ENCODE peak calls at places on chromosomes 12 and 14, in eight cellular contexts. T, M, E, U, H, S, Q and C are unnamed samples.

GRCh38 chr12:53300187-53300586 is 692 bp downstream of the MYG1 start:
- DNase-seq in T (no peak), M (no peak), E (no peak), U (peak; percentile 21), H (peak; percentile 13), S (peak; percentile 32), Q (no peak), C (peak; percentile 16)

GRCh38 chr14:91167380-91167770 is 53.5 kb downstream of the DGLUCY start:
- DNase-seq in T (no peak), M (no peak), E (no peak), U (no peak), H (no peak), S (no peak), Q (no peak), C (no peak)

GRCh38 chr12:117148642-117149041 is 41.6 kb downstream of the FBXO21 start:
- DNase-seq in T (no peak), M (no peak), E (no peak), U (no peak), H (no peak), S (no peak), Q (no peak), C (no peak)

GRCh38 chr12:12128665-12129064 is 57.9 kb downstream of the BCL2L14 start:
- DNase-seq in T (no peak), M (no peak), E (no peak), U (no peak), H (no peak), S (no peak), Q (no peak), C (no peak)

GRCh38 chr14:76514599-76514998 is 138.7 kb downstream of the ESRRB start:
- DNase-seq in T (no peak), M (peak; percentile 37), E (no peak), U (no peak), H (peak; percentile 46), S (peak; percentile 4), Q (no peak), C (no peak)

GRCh38 chr14:62674833-62675232 is 370.4 kb downstream of the KCNH5 start:
- DNase-seq in T (no peak), M (no peak), E (no peak), U (no peak), H (peak; percentile 49), S (no peak), Q (no peak), C (no peak)

GRCh38 chr14:104724407-104724980 is 465 bp downstream of the ADSS1 start:
- DNase-seq in T (peak; percentile 68), M (peak; percentile 81), E (peak; percentile 83), U (no peak), H (no peak), S (no peak), Q (peak; percentile 38), C (no peak)

GRCh38 chr12:11652351-11653040 is 3.0 kb downstream of the ETV6 start:
- DNase-seq in T (peak; percentile 54), M (no peak), E (peak; percentile 84), U (no peak), H (peak; percentile 68), S (peak; percentile 57), Q (peak; percentile 65), C (no peak)

GRCh38 chr14:103123128-103123633 is at the start of gene TNFAIP2:
- DNase-seq in T (no peak), M (peak; percentile 85), E (peak; percentile 84), U (no peak), H (no peak), S (no peak), Q (peak; percentile 55), C (no peak)

GRCh38 chr12:43287991-43288390 is 264.0 kb downstream of the ADAMTS20 start:
- DNase-seq in T (no peak), M (no peak), E (no peak), U (no peak), H (no peak), S (peak; percentile 52), Q (no peak), C (no peak)

DNA sequence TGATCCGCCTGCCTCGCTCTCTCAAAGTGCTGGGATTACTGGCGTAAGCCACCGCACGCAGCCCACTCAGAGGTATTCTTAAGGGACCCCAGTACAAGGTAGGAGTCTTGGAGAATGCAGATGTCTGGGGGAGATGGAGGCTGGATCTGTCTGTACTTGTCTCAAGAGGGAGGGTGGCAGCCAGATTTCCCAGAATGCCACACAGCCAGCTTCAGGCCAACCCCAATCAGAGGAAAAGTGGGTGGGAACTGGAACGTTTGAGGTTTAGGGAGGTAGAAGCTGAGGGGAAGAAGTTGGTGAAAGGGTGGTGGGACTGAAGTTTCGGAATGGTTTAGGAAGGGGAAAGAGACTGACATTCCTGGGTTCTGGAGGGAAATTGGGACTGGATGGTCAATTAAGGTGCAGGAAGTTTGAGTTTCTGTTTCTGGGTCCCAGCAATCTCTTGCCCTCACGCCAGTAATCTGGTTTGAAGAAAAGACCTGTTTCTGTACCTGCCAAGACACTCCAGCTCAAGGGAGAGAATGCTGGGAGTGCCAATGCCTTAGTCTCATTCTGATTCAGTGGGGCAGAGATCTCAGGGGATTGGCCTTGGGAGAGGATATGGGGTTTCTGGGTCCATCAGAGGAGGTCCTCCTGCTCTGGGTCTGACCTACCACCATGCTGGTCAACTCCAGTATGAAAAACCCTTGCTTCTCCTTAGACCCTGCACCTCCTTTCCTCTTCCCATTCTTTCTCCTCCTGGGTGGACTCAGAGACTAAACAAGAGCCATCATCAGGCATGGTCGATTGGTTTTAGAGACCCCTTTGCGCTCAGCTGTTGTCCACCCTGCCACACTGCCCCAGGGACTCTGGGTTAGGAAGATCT is 8.2 kb upstream of the ZNF385A start:
- DNase-seq in T (no peak), M (no peak), E (no peak), U (no peak), H (peak; percentile 42), S (no peak), Q (no peak), C (no peak)
- H3K27ac ChIP-seq in T (peak overlapping the region; percentile 0), M (no peak overlapping the region), E (peak overlapping the region; percentile 100), U (no peak overlapping the region), H (peak overlapping the region; percentile 44), S (no peak overlapping the region), Q (no peak overlapping the region), C (peak overlapping the region; percentile 87)

GRCh38 chr12:88578821-88579518 is 1.3 kb downstream of the KITLG start:
- DNase-seq in T (peak; percentile 33), M (no peak), E (no peak), U (no peak), H (peak; percentile 52), S (no peak), Q (peak; percentile 43), C (peak; percentile 69)
- TF ChIP-seq CTCF in T (peak; percentile 21), M (peak; percentile 50), E (peak; percentile 66), U (peak; percentile 57), H (peak; percentile 63), S (peak; percentile 51), Q (peak; percentile 50), C (peak; percentile 68)

GRCh38 chr12:121782616-121782966 is 10.9 kb downstream of the RHOF start:
- DNase-seq in T (no peak), M (no peak), E (no peak), U (no peak), H (no peak), S (no peak), Q (no peak), C (no peak)
- H3K27ac ChIP-seq in T (no peak overlapping the region), M (peak overlapping the region; percentile 6), E (peak overlapping the region; percentile 69), U (peak overlapping the region; percentile 57), H (no peak overlapping the region), S (peak overlapping the region; percentile 20), Q (peak overlapping the region; percentile 64), C (peak overlapping the region; percentile 75)

DNA sequence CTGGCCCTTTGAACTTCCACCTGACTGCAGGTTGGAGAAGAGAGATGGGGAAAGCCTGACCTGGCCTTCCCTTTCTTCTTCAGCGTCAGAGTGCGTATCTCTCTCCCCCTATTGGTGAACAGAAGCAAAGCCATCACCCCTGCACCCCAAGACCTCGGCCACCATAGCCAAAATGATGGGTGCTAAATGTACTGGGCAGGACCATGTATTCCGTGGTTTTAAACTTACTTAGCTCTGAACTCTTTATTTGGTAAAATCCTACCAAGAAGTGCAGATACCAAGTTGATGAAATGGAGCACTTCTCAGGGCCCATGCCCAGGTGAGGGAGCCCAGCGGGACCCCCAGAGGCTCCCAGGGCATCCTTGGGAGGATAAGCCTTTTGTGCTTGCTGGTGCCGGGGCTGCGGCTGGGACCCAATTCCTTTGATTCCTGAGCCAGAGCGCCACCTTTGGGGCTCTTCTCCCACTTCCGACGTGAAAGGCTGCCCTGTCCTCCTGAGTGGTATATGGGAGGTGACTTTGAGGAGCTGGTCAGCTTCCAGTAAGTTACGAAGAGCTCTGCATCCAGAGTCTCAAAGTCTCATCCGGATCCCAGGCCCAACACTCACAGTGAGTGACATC is 9.4 kb downstream of the CCND2 start:
- DNase-seq in T (no peak), M (peak; percentile 51), E (no peak), U (no peak), H (no peak), S (no peak), Q (no peak), C (no peak)
- TF ChIP-seq CTCF in T (no peak), M (no peak), E (no peak), U (no peak), H (no peak), S (no peak), Q (no peak), C (no peak)

DNA sequence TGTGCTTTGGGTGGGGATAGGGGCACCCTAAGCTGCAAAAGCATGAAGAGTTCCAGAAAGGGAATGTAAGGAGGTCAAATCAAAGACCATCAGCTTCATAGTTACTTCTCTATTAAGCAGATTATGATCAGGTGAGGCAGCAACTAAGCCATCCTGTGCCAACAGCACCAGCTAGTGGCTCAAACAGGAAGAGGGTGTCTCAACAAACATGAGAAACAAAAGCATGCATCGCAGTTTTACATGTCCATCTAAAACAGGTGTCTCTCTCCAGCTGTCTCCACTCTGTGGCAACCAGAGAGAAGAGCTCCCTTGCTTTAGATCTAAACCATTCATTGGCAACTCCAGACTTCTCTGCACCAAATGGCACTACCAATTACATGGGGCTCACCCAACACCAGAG is 52.9 kb downstream of the ACTN1 start:
- DNase-seq in T (no peak), M (no peak), E (no peak), U (no peak), H (no peak), S (no peak), Q (no peak), C (peak; percentile 13)
- H3K27ac ChIP-seq in T (peak overlapping the region; percentile 97), M (no peak overlapping the region), E (peak overlapping the region; percentile 100), U (no peak overlapping the region), H (no peak overlapping the region), S (no peak overlapping the region), Q (peak overlapping the region; percentile 96), C (no peak overlapping the region)

GRCh38 chr14:96150214-96150613 is 54.4 kb upstream of the BDKRB2 start:
- DNase-seq in T (no peak), M (no peak), E (no peak), U (no peak), H (no peak), S (no peak), Q (no peak), C (no peak)
- TF ChIP-seq CTCF in T (no peak), M (no peak), E (no peak), U (no peak), H (no peak), S (no peak), Q (no peak), C (no peak)